ENCODE peak calls at places on chromosomes 13 and 19, in seven cellular contexts. G, W, F, K, A, C and N are unnamed samples.
A peak's percentile ranks its signal among the peaks of the same experiment; 100 is the strongest.

GRCh38 chr19:790971-791604 is 6.2 kb upstream of the PTBP1 start:
- DNase-seq in G (no peak), W (no peak), F (no peak), K (no peak), A (no peak), C (no peak), N (no peak)

GRCh38 chr19:55454787-55455243 is 6.6 kb downstream of the ISOC2 start:
- DNase-seq in G (no peak), W (peak; percentile 64), F (no peak), K (no peak), A (no peak), C (peak; percentile 37), N (peak; percentile 25)

GRCh38 chr13:97256343-97256783 is 34.2 kb downstream of the MBNL2 start:
- DNase-seq in G (no peak), W (no peak), F (peak; percentile 93), K (no peak), A (no peak), C (no peak), N (no peak)

GRCh38 chr19:45492627-45493470 is 4.0 kb downstream of the RTN2 start:
- DNase-seq in G (no peak), W (no peak), F (no peak), K (peak; percentile 59), A (no peak), C (no peak), N (no peak)

GRCh38 chr19:18453269-18454024 is 15.5 kb upstream of the ISYNA1 start:
- DNase-seq in G (no peak), W (no peak), F (no peak), K (no peak), A (no peak), C (no peak), N (no peak)

GRCh38 chr19:42121666-42122069 is 10.6 kb downstream of the POU2F2 start:
- DNase-seq in G (no peak), W (peak; percentile 26), F (no peak), K (peak; percentile 61), A (no peak), C (peak; percentile 64), N (peak; percentile 12)

GRCh38 chr13:114064516-114065140 is 67.8 kb downstream of the RASA3 start:
- DNase-seq in G (no peak), W (peak; percentile 80), F (no peak), K (no peak), A (no peak), C (no peak), N (peak; percentile 77)

GRCh38 chr19:39166571-39167391 is 30.0 kb upstream of the NCCRP1 start:
- DNase-seq in G (no peak), W (no peak), F (no peak), K (peak; percentile 37), A (peak; percentile 21), C (no peak), N (no peak)

GRCh38 chr19:12047868-12048267 is 4.9 kb downstream of the ZNF878 start:
- DNase-seq in G (no peak), W (no peak), F (no peak), K (no peak), A (no peak), C (no peak), N (no peak)

GRCh38 chr13:101838305-101838835 is 385.9 kb downstream of the ITGBL1 start:
- DNase-seq in G (no peak), W (no peak), F (no peak), K (no peak), A (no peak), C (no peak), N (no peak)

GRCh38 chr19:2032296-2032941 is 16.9 kb upstream of the BTBD2 start:
- DNase-seq in G (no peak), W (peak; percentile 94), F (peak; percentile 82), K (peak; percentile 97), A (no peak), C (no peak), N (peak; percentile 81)

GRCh38 chr19:10762656-10763055 is 44.8 kb downstream of the DNM2 start:
- DNase-seq in G (no peak), W (no peak), F (no peak), K (no peak), A (no peak), C (peak; percentile 50), N (no peak)

GRCh38 chr19:991174-991931 is 7.2 kb downstream of the WDR18 start:
- DNase-seq in G (no peak), W (no peak), F (no peak), K (no peak), A (no peak), C (peak; percentile 78), N (no peak)

GRCh38 chr19:40506099-40506498 is 39.3 kb downstream of the SPTBN4 start:
- DNase-seq in G (no peak), W (no peak), F (no peak), K (no peak), A (no peak), C (no peak), N (no peak)

GRCh38 chr13:23960566-23961156 is 63.4 kb upstream of the C1QTNF9B start:
- DNase-seq in G (no peak), W (no peak), F (no peak), K (no peak), A (peak; percentile 43), C (no peak), N (no peak)